ENCODE peak calls at places on chromosomes 1 and 21, in four cellular contexts. One of them, this sample, is unnamed.

GRCh38 chr1:115826642-115827041 is 14.3 kb downstream of the NHLH2 start:
- DNase-seq in GM10248: no peak
- DNase-seq in glutamatergic neuron: no peak
- DNase-seq in Kasumi-1: no peak
- DNase-seq in this sample: no peak

GRCh38 chr1:2314297-2314802 is 77.0 kb downstream of the MORN1 start:
- DNase-seq in GM10248: no peak
- DNase-seq in glutamatergic neuron: peak
- DNase-seq in Kasumi-1: no peak
- DNase-seq in this sample: no peak

GRCh38 chr1:6448749-6449631 is 17.0 kb downstream of the TNFRSF25 start:
- DNase-seq in GM10248: no peak
- DNase-seq in glutamatergic neuron: peak
- DNase-seq in Kasumi-1: no peak
- DNase-seq in this sample: no peak

GRCh38 chr1:7752512-7753417 is 18.3 kb upstream of the VAMP3 start:
- DNase-seq in GM10248: peak
- DNase-seq in glutamatergic neuron: peak
- DNase-seq in Kasumi-1: peak
- DNase-seq in this sample: peak

GRCh38 chr1:54355931-54356679 is 50.1 kb downstream of the SSBP3 start:
- DNase-seq in GM10248: peak
- DNase-seq in glutamatergic neuron: peak
- DNase-seq in Kasumi-1: peak
- DNase-seq in this sample: no peak

GRCh38 chr1:31733389-31734219 is 29.8 kb upstream of the COL16A1 start:
- DNase-seq in GM10248: no peak
- DNase-seq in glutamatergic neuron: no peak
- DNase-seq in Kasumi-1: no peak
- DNase-seq in this sample: no peak

GRCh38 chr1:7388488-7389185 is 382.5 kb upstream of the VAMP3 start:
- DNase-seq in GM10248: no peak
- DNase-seq in glutamatergic neuron: no peak
- DNase-seq in Kasumi-1: no peak
- DNase-seq in this sample: no peak

GRCh38 chr1:4213599-4213998 is 313.5 kb upstream of the C1orf174 start:
- DNase-seq in GM10248: no peak
- DNase-seq in glutamatergic neuron: no peak
- DNase-seq in Kasumi-1: no peak
- DNase-seq in this sample: no peak

GRCh38 chr1:237041795-237042466 is at the start of gene RYR2:
- DNase-seq in GM10248: peak
- DNase-seq in glutamatergic neuron: peak
- DNase-seq in Kasumi-1: no peak
- DNase-seq in this sample: no peak

GRCh38 chr1:209896346-209896745 is 41.7 kb upstream of the SYT14 start:
- DNase-seq in GM10248: no peak
- DNase-seq in glutamatergic neuron: no peak
- DNase-seq in Kasumi-1: no peak
- DNase-seq in this sample: no peak

GRCh38 chr1:52186449-52186848 is 44.6 kb downstream of the ZFYVE9 start:
- DNase-seq in GM10248: no peak
- DNase-seq in glutamatergic neuron: no peak
- DNase-seq in Kasumi-1: no peak
- DNase-seq in this sample: no peak

GRCh38 chr1:113223040-113223439 is 150.0 kb downstream of the LRIG2 start:
- DNase-seq in GM10248: no peak
- DNase-seq in glutamatergic neuron: no peak
- DNase-seq in Kasumi-1: no peak
- DNase-seq in this sample: no peak

GRCh38 chr1:178613271-178613945 is 100.5 kb downstream of the TEX35 start:
- DNase-seq in GM10248: no peak
- DNase-seq in glutamatergic neuron: no peak
- DNase-seq in Kasumi-1: no peak
- DNase-seq in this sample: no peak

GRCh38 chr1:223702735-223703667 is 9.3 kb upstream of the CAPN2 start:
- DNase-seq in GM10248: no peak
- DNase-seq in glutamatergic neuron: no peak
- DNase-seq in Kasumi-1: no peak
- DNase-seq in this sample: no peak

GRCh38 chr21:20083336-20083735 is 914.9 kb upstream of the NCAM2 start:
- DNase-seq in GM10248: no peak
- DNase-seq in glutamatergic neuron: no peak
- DNase-seq in Kasumi-1: no peak
- DNase-seq in this sample: no peak

GRCh38 chr1:17587693-17588047 is 48.2 kb downstream of the ARHGEF10L start:
- DNase-seq in GM10248: no peak
- DNase-seq in glutamatergic neuron: no peak
- DNase-seq in Kasumi-1: no peak
- DNase-seq in this sample: no peak

GRCh38 chr1:159960721-159961381 is 6.8 kb upstream of the SLAMF9 start:
- DNase-seq in GM10248: no peak
- DNase-seq in glutamatergic neuron: no peak
- DNase-seq in Kasumi-1: no peak
- DNase-seq in this sample: no peak

GRCh38 chr1:215566556-215567490 is at the start of gene KCTD3:
- DNase-seq in GM10248: no peak
- DNase-seq in glutamatergic neuron: peak
- DNase-seq in Kasumi-1: peak
- DNase-seq in this sample: no peak

GRCh38 chr1:173009597-173009996 is 41.1 kb downstream of the TNFSF18 start:
- DNase-seq in GM10248: no peak
- DNase-seq in glutamatergic neuron: no peak
- DNase-seq in Kasumi-1: peak
- DNase-seq in this sample: no peak

GRCh38 chr1:7315316-7315715 is 455.8 kb upstream of the VAMP3 start:
- DNase-seq in GM10248: no peak
- DNase-seq in glutamatergic neuron: no peak
- DNase-seq in Kasumi-1: no peak
- DNase-seq in this sample: no peak

GRCh38 chr1:51906306-51907078 is 28.0 kb upstream of the NRDC start:
- DNase-seq in GM10248: no peak
- DNase-seq in glutamatergic neuron: no peak
- DNase-seq in Kasumi-1: no peak
- DNase-seq in this sample: no peak

GRCh38 chr1:119099775-119100174 is 40.7 kb downstream of the WARS2 start:
- DNase-seq in GM10248: no peak
- DNase-seq in glutamatergic neuron: no peak
- DNase-seq in Kasumi-1: no peak
- DNase-seq in this sample: no peak

GRCh38 chr1:231596337-231596791 is 30.2 kb upstream of the DISC1 start:
- DNase-seq in GM10248: no peak
- DNase-seq in glutamatergic neuron: no peak
- DNase-seq in Kasumi-1: peak
- DNase-seq in this sample: no peak

GRCh38 chr1:211327341-211327921 is 798 bp downstream of the TRAF5 start:
- DNase-seq in GM10248: peak
- DNase-seq in glutamatergic neuron: no peak
- DNase-seq in Kasumi-1: no peak
- DNase-seq in this sample: no peak

GRCh38 chr21:27425172-27425571 is 458.3 kb upstream of the ADAMTS5 start:
- DNase-seq in GM10248: no peak
- DNase-seq in glutamatergic neuron: no peak
- DNase-seq in Kasumi-1: no peak
- DNase-seq in this sample: peak